ENCODE peak calls at places on chromosomes 5 and 9, in ten cellular contexts. U is AG09319; K is caudate nucleus; E is CD8-positive, alpha-beta memory T cell; I is stimulated activated CD8-positive, alpha-beta memory T cell treated with anti-CD3 and anti-CD28 coated beads, Interleukin-7, amount 100 ng/mL, for 24 hours; T is T-helper 22 cell; Z is anterior cingulate cortex; J is T follicular helper cell; A is bronchial epithelial cell; F is brain microvascular endothelial cell. M is an unnamed sample.

GRCh38 chr9:87793292-87793691 is 67.4 kb downstream of the CTSL start:
- DNase-seq in Z (no peak), K (no peak), U (peak; percentile 67), A (peak; percentile 86), F (peak; percentile 44), I (no peak), E (no peak), J (no peak), T (no peak), M (no peak)

GRCh38 chr5:12661617-12662370 is 757.5 kb upstream of the CTNND2 start:
- DNase-seq in Z (no peak), U (no peak), K (no peak), A (no peak), I (no peak), F (no peak), J (no peak), E (no peak), T (no peak), M (no peak)

GRCh38 chr5:97488126-97488668 is 305.1 kb upstream of the RIOK2 start:
- DNase-seq in T (no peak), A (no peak), F (no peak), Z (no peak), E (no peak), U (no peak), I (no peak), K (no peak), J (no peak), M (no peak)

GRCh38 chr9:136059851-136060670 is 35.0 kb downstream of the NACC2 start:
- DNase-seq in J (no peak), Z (no peak), T (no peak), F (no peak), A (no peak), I (no peak), K (no peak), E (no peak), U (no peak), M (no peak)

GRCh38 chr5:90558344-90559192 is at the start of gene ADGRV1:
- DNase-seq in J (no peak), Z (peak; percentile 63), U (no peak), E (no peak), K (peak; percentile 85), I (no peak), F (peak; percentile 26), A (peak; percentile 87), T (no peak), M (no peak)

GRCh38 chr5:87888139-87888538 is 380.5 kb downstream of the TMEM161B start:
- DNase-seq in U (no peak), T (no peak), A (no peak), K (no peak), I (no peak), J (no peak), F (no peak), E (no peak), Z (no peak), M (no peak)

GRCh38 chr9:136657975-136658848 is 4.5 kb upstream of the EGFL7 start:
- DNase-seq in K (no peak), J (no peak), F (no peak), Z (no peak), U (no peak), E (no peak), I (no peak), A (no peak), T (no peak), M (no peak)

GRCh38 chr5:431001-431710 is 11.8 kb upstream of the EXOC3 start:
- DNase-seq in E (no peak), J (no peak), T (no peak), K (no peak), A (no peak), I (no peak), Z (no peak), U (no peak), F (peak; percentile 34), M (no peak)

GRCh38 chr5:4580772-4581171 is 559.4 kb upstream of the ADAMTS16 start:
- DNase-seq in T (no peak), K (no peak), I (no peak), U (no peak), A (no peak), Z (no peak), E (no peak), F (no peak), J (no peak), M (no peak)

GRCh38 chr5:171521219-171521633 is 101.8 kb downstream of the FGF18 start:
- DNase-seq in F (peak; percentile 84), Z (peak; percentile 2), K (peak; percentile 46), I (no peak), A (peak; percentile 88), T (no peak), U (peak; percentile 80), J (no peak), E (no peak), M (peak; percentile 38)